ENCODE peak calls at places on chromosomes 11 and 22, in nine cellular contexts. Z is body of pancreas, V is neural progenitor cell, W is brain microvascular endothelial cell, J is SJSA1, N is MM.1S, M is spleen, F is foreskin fibroblast, U is fibroblast of the aortic adventitia. G is an unnamed sample.

GRCh38 chr11:121091492-121092179 is 9.4 kb upstream of the TECTA start:
- DNase-seq in Z (no peak), V (no peak), W (no peak), J (no peak), N (no peak), M (no peak), F (no peak), U (no peak), G (no peak)

GRCh38 chr11:27507561-27508322 is 1.2 kb upstream of the LIN7C start:
- DNase-seq in Z (no peak), V (no peak), W (no peak), J (no peak), N (no peak), M (no peak), F (no peak), U (no peak), G (no peak)

GRCh38 chr11:5452712-5453111 is 3.6 kb downstream of the OR51I2 start:
- DNase-seq in Z (no peak), V (no peak), W (no peak), J (no peak), N (no peak), M (no peak), F (no peak), U (no peak), G (no peak)

GRCh38 chr22:27993201-27993635 is 74.2 kb upstream of the PITPNB start:
- DNase-seq in Z (no peak), V (no peak), W (no peak), J (no peak), N (no peak), M (no peak), F (no peak), U (no peak), G (no peak)

GRCh38 chr11:2837096-2837601 is 48.4 kb downstream of the CDKN1C start:
- DNase-seq in Z (peak), V (peak), W (peak), J (peak), N (no peak), M (no peak), F (peak), U (peak), G (no peak)

GRCh38 chr22:22103078-22103593 is 120.5 kb upstream of the TOP3B start:
- DNase-seq in Z (no peak), V (peak), W (no peak), J (no peak), N (no peak), M (no peak), F (no peak), U (no peak), G (no peak)

GRCh38 chr11:122853971-122854446 is 15.7 kb downstream of the CRTAM start:
- DNase-seq in Z (peak), V (peak), W (peak), J (peak), N (peak), M (no peak), F (peak), U (peak), G (peak)

GRCh38 chr11:2759228-2760195 is 59.7 kb upstream of the KCNQ1OT1 start:
- DNase-seq in Z (peak), V (no peak), W (no peak), J (peak), N (no peak), M (peak), F (no peak), U (no peak), G (no peak)

GRCh38 chr11:33211588-33211987 is 45.6 kb upstream of the HIPK3 start:
- DNase-seq in Z (no peak), V (no peak), W (no peak), J (no peak), N (no peak), M (no peak), F (no peak), U (peak), G (no peak)

GRCh38 chr22:40193429-40194421 is 16.0 kb downstream of the TNRC6B start:
- DNase-seq in Z (no peak), V (peak), W (no peak), J (no peak), N (no peak), M (no peak), F (peak), U (peak), G (no peak)

GRCh38 chr11:120121914-120122473 is 15.9 kb downstream of the TRIM29 start:
- DNase-seq in Z (peak), V (peak), W (no peak), J (no peak), N (no peak), M (no peak), F (no peak), U (no peak), G (no peak)

GRCh38 chr11:114604179-114604813 is 8.7 kb upstream of the NXPE4 start:
- DNase-seq in Z (no peak), V (no peak), W (no peak), J (no peak), N (no peak), M (no peak), F (no peak), U (no peak), G (no peak)

GRCh38 chr11:8910662-8911039 is 338 bp upstream of the AKIP1 start:
- DNase-seq in Z (no peak), V (no peak), W (no peak), J (no peak), N (no peak), M (no peak), F (no peak), U (no peak), G (no peak)

GRCh38 chr11:8914661-8915018 is 3.7 kb downstream of the AKIP1 start:
- DNase-seq in Z (no peak), V (no peak), W (no peak), J (no peak), N (no peak), M (no peak), F (no peak), U (no peak), G (no peak)

GRCh38 chr11:8911040-8911823 is at the start of gene AKIP1:
- DNase-seq in Z (peak), V (peak), W (peak), J (peak), N (peak), M (peak), F (peak), U (peak), G (peak)

GRCh38 chr11:8917157-8917820 is 6.3 kb downstream of the AKIP1 start:
- DNase-seq in Z (peak), V (peak), W (peak), J (peak), N (no peak), M (no peak), F (peak), U (peak), G (no peak)

GRCh38 chr11:8913961-8914660 is 3.1 kb downstream of the AKIP1 start:
- DNase-seq in Z (peak), V (peak), W (peak), J (no peak), N (peak), M (no peak), F (peak), U (peak), G (peak)
- H3K4me3 ChIP-seq in Z (no peak), V (peak), W (peak), J (no peak), N (peak), M (peak), F (peak), U (peak), G (peak)

GRCh38 chr22:37559901-37560681 is at the start of gene CDC42EP1:
- DNase-seq in Z (peak), V (peak), W (no peak), J (no peak), N (no peak), M (no peak), F (peak), U (peak), G (no peak)
- H3K4me3 ChIP-seq in Z (peak), V (peak), W (peak), J (peak), N (no peak), M (peak), F (peak), U (peak), G (peak)

GRCh38 chr11:108496643-108497256 is 1.4 kb downstream of the POGLUT3 start:
- DNase-seq in Z (no peak), V (no peak), W (no peak), J (no peak), N (no peak), M (no peak), F (peak), U (peak), G (no peak)
- H3K4me3 ChIP-seq in Z (no peak), V (peak), W (peak), J (peak), N (no peak), M (peak), F (peak), U (peak), G (no peak)

DNA sequence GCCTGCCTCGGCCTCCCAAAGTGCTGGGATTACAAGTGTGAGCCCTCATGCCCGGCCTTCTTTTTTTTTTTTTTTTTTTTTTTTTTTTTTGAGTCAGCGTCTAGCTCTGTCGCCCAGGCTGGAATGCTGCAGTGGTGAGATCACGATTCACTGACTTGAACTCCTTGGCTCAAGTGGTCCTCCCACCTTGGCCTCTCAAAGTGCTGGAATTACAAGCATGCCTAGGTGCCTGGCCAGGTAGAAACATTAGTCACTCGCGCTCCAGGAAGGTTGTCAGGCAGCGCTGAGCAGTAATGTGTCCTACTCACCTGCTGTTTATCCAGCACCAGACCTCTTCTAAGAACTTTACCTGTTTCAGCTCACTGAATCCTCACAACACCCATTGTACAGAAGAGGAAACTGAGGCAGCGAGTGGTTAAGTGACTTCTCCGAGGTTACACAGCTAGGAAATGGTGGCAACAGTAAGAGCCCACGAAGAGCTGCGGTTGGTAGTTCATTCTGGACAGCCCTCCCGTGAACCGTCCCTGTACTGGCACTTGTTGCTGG is 496 bp upstream of the CST6 start:
- DNase-seq in Z (peak), V (no peak), W (peak), J (no peak), N (no peak), M (no peak), F (no peak), U (peak), G (no peak)
- H3K4me3 ChIP-seq in Z (no peak), V (no peak), W (no peak), J (no peak), N (no peak), M (no peak), F (no peak), U (no peak), G (no peak)